ENCODE peak calls at places on chromosome 1, in ten cellular contexts. One of them, this sample, is unnamed.

GRCh38 chr1:216310776-216311175 is 112.5 kb downstream of the USH2A start:
- DNase-seq in psoas muscle: no peak
- DNase-seq in CD8-positive, alpha-beta T cell: no peak
- DNase-seq in AG09319: peak
- DNase-seq in left ventricle myocardium inferior: no peak
- DNase-seq in prostate gland: no peak
- DNase-seq in IMR-90: peak
- DNase-seq in lower leg skin: no peak
- DNase-seq in transverse colon: peak
- DNase-seq in body of pancreas: no peak
- DNase-seq in this sample: no peak

GRCh38 chr1:50271968-50272578 is 151.2 kb downstream of the DMRTA2 start:
- DNase-seq in psoas muscle: peak
- DNase-seq in CD8-positive, alpha-beta T cell: no peak
- DNase-seq in AG09319: no peak
- DNase-seq in left ventricle myocardium inferior: peak
- DNase-seq in prostate gland: peak
- DNase-seq in IMR-90: no peak
- DNase-seq in lower leg skin: no peak
- DNase-seq in transverse colon: peak
- DNase-seq in body of pancreas: peak
- DNase-seq in this sample: no peak

GRCh38 chr1:82160036-82160435 is 359.3 kb downstream of the ADGRL2 start:
- DNase-seq in psoas muscle: no peak
- DNase-seq in CD8-positive, alpha-beta T cell: no peak
- DNase-seq in AG09319: no peak
- DNase-seq in left ventricle myocardium inferior: no peak
- DNase-seq in prostate gland: no peak
- DNase-seq in IMR-90: peak
- DNase-seq in lower leg skin: no peak
- DNase-seq in transverse colon: no peak
- DNase-seq in body of pancreas: no peak
- DNase-seq in this sample: no peak

GRCh38 chr1:56081151-56081550 is 498.2 kb downstream of the PLPP3 start:
- DNase-seq in psoas muscle: peak
- DNase-seq in CD8-positive, alpha-beta T cell: no peak
- DNase-seq in AG09319: peak
- DNase-seq in left ventricle myocardium inferior: peak
- DNase-seq in prostate gland: no peak
- DNase-seq in IMR-90: peak
- DNase-seq in lower leg skin: no peak
- DNase-seq in transverse colon: peak
- DNase-seq in body of pancreas: no peak
- DNase-seq in this sample: no peak

GRCh38 chr1:217522280-217522679 is 108.6 kb downstream of the GPATCH2 start:
- DNase-seq in psoas muscle: no peak
- DNase-seq in CD8-positive, alpha-beta T cell: no peak
- DNase-seq in AG09319: no peak
- DNase-seq in left ventricle myocardium inferior: no peak
- DNase-seq in prostate gland: no peak
- DNase-seq in IMR-90: no peak
- DNase-seq in lower leg skin: no peak
- DNase-seq in transverse colon: no peak
- DNase-seq in body of pancreas: no peak
- DNase-seq in this sample: no peak

GRCh38 chr1:23393706-23394105 is 24.1 kb upstream of the ZNF436 start:
- DNase-seq in psoas muscle: peak
- DNase-seq in CD8-positive, alpha-beta T cell: no peak
- DNase-seq in AG09319: no peak
- DNase-seq in left ventricle myocardium inferior: peak
- DNase-seq in prostate gland: no peak
- DNase-seq in IMR-90: peak
- DNase-seq in lower leg skin: no peak
- DNase-seq in transverse colon: peak
- DNase-seq in body of pancreas: peak
- DNase-seq in this sample: no peak

GRCh38 chr1:36095760-36096405 is 7.2 kb downstream of the ADPRS start:
- DNase-seq in psoas muscle: no peak
- DNase-seq in CD8-positive, alpha-beta T cell: no peak
- DNase-seq in AG09319: no peak
- DNase-seq in left ventricle myocardium inferior: no peak
- DNase-seq in prostate gland: no peak
- DNase-seq in IMR-90: no peak
- DNase-seq in lower leg skin: no peak
- DNase-seq in transverse colon: no peak
- DNase-seq in body of pancreas: no peak
- DNase-seq in this sample: no peak

GRCh38 chr1:119906927-119907652 is 10.8 kb upstream of the ADAM30 start:
- DNase-seq in psoas muscle: no peak
- DNase-seq in CD8-positive, alpha-beta T cell: no peak
- DNase-seq in AG09319: no peak
- DNase-seq in left ventricle myocardium inferior: no peak
- DNase-seq in prostate gland: no peak
- DNase-seq in IMR-90: no peak
- DNase-seq in lower leg skin: no peak
- DNase-seq in transverse colon: no peak
- DNase-seq in body of pancreas: no peak
- DNase-seq in this sample: no peak

GRCh38 chr1:46488343-46489168 is 1.1 kb upstream of the DMBX1 start:
- DNase-seq in psoas muscle: no peak
- DNase-seq in CD8-positive, alpha-beta T cell: no peak
- DNase-seq in AG09319: no peak
- DNase-seq in left ventricle myocardium inferior: no peak
- DNase-seq in prostate gland: no peak
- DNase-seq in IMR-90: peak
- DNase-seq in lower leg skin: no peak
- DNase-seq in transverse colon: no peak
- DNase-seq in body of pancreas: no peak
- DNase-seq in this sample: peak

GRCh38 chr1:95005584-95005983 is 67.2 kb downstream of the ALG14 start:
- DNase-seq in psoas muscle: no peak
- DNase-seq in CD8-positive, alpha-beta T cell: no peak
- DNase-seq in AG09319: no peak
- DNase-seq in left ventricle myocardium inferior: no peak
- DNase-seq in prostate gland: no peak
- DNase-seq in IMR-90: no peak
- DNase-seq in lower leg skin: no peak
- DNase-seq in transverse colon: no peak
- DNase-seq in body of pancreas: no peak
- DNase-seq in this sample: no peak
- TF ChIP-seq CTCF in psoas muscle: no peak
- TF ChIP-seq CTCF in CD8-positive, alpha-beta T cell: no peak
- TF ChIP-seq CTCF in AG09319: no peak
- TF ChIP-seq CTCF in left ventricle myocardium inferior: no peak
- TF ChIP-seq CTCF in prostate gland: no peak
- TF ChIP-seq CTCF in IMR-90: no peak
- TF ChIP-seq CTCF in lower leg skin: no peak
- TF ChIP-seq CTCF in transverse colon: no peak
- TF ChIP-seq CTCF in body of pancreas: no peak
- TF ChIP-seq CTCF in this sample: no peak

GRCh38 chr1:147223740-147224615 is 1.2 kb downstream of the FMO5 start:
- DNase-seq in psoas muscle: no peak
- DNase-seq in CD8-positive, alpha-beta T cell: no peak
- DNase-seq in AG09319: no peak
- DNase-seq in left ventricle myocardium inferior: no peak
- DNase-seq in prostate gland: no peak
- DNase-seq in IMR-90: no peak
- DNase-seq in lower leg skin: no peak
- DNase-seq in transverse colon: no peak
- DNase-seq in body of pancreas: no peak
- DNase-seq in this sample: no peak

GRCh38 chr1:147225193-147225730 is at the start of gene FMO5:
- DNase-seq in psoas muscle: peak
- DNase-seq in CD8-positive, alpha-beta T cell: peak
- DNase-seq in AG09319: no peak
- DNase-seq in left ventricle myocardium inferior: peak
- DNase-seq in prostate gland: peak
- DNase-seq in IMR-90: peak
- DNase-seq in lower leg skin: peak
- DNase-seq in transverse colon: peak
- DNase-seq in body of pancreas: peak
- DNase-seq in this sample: no peak
- TF ChIP-seq CTCF in psoas muscle: peak
- TF ChIP-seq CTCF in CD8-positive, alpha-beta T cell: no peak
- TF ChIP-seq CTCF in AG09319: peak
- TF ChIP-seq CTCF in left ventricle myocardium inferior: peak
- TF ChIP-seq CTCF in prostate gland: no peak
- TF ChIP-seq CTCF in IMR-90: peak
- TF ChIP-seq CTCF in lower leg skin: no peak
- TF ChIP-seq CTCF in transverse colon: peak
- TF ChIP-seq CTCF in body of pancreas: no peak
- TF ChIP-seq CTCF in this sample: peak

GRCh38 chr1:171985639-171986038 is 144.3 kb downstream of the DNM3 start:
- DNase-seq in psoas muscle: no peak
- DNase-seq in CD8-positive, alpha-beta T cell: no peak
- DNase-seq in AG09319: no peak
- DNase-seq in left ventricle myocardium inferior: no peak
- DNase-seq in prostate gland: no peak
- DNase-seq in IMR-90: no peak
- DNase-seq in lower leg skin: no peak
- DNase-seq in transverse colon: no peak
- DNase-seq in body of pancreas: no peak
- DNase-seq in this sample: no peak
- TF ChIP-seq CTCF in psoas muscle: no peak
- TF ChIP-seq CTCF in CD8-positive, alpha-beta T cell: no peak
- TF ChIP-seq CTCF in AG09319: peak
- TF ChIP-seq CTCF in left ventricle myocardium inferior: peak
- TF ChIP-seq CTCF in prostate gland: no peak
- TF ChIP-seq CTCF in IMR-90: peak
- TF ChIP-seq CTCF in lower leg skin: no peak
- TF ChIP-seq CTCF in transverse colon: no peak
- TF ChIP-seq CTCF in body of pancreas: no peak
- TF ChIP-seq CTCF in this sample: peak

DNA sequence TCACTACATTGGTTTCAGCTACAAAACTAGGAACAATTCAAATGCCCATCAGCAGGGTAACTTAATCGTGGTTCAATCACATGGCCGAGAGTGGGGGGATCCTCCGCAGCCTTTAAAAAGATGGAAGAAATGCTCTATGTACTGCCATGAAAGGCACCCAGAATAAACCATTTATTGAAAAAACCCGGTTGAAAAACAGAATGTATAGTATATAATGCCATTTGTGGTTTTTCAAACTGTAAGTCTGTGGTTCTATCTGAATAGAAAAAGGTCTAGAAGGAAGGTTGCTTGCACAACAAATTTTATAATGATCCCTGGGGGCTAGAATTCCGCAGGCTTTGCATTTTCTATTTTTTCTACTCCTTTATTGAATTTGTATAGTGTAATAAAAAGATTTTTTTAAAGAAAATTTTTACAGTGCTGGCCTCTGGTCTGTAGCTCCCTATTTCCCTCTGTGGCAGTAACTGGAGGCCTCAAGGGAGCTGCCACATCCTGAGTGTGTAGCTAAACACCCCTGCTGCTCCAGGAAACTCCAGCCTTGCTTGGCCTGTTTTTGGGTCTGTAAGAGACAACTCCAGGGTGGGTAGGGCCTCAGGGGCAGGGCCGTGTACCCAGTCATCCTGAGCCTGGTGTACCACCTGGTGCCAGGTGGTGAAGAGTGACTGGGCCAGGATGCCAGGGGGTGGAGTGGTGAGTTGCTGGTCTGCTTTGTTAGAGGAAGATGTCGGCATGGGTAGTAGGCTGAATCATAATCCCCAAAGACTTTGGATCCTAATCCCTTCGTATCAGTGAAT is 51.5 kb upstream of the EPS8L3 start:
- DNase-seq in psoas muscle: no peak
- DNase-seq in CD8-positive, alpha-beta T cell: no peak
- DNase-seq in AG09319: no peak
- DNase-seq in left ventricle myocardium inferior: no peak
- DNase-seq in prostate gland: no peak
- DNase-seq in IMR-90: no peak
- DNase-seq in lower leg skin: no peak
- DNase-seq in transverse colon: no peak
- DNase-seq in body of pancreas: no peak
- DNase-seq in this sample: no peak
- TF ChIP-seq CTCF in psoas muscle: no peak
- TF ChIP-seq CTCF in CD8-positive, alpha-beta T cell: no peak
- TF ChIP-seq CTCF in AG09319: no peak
- TF ChIP-seq CTCF in left ventricle myocardium inferior: no peak
- TF ChIP-seq CTCF in prostate gland: no peak
- TF ChIP-seq CTCF in IMR-90: no peak
- TF ChIP-seq CTCF in lower leg skin: no peak
- TF ChIP-seq CTCF in transverse colon: no peak
- TF ChIP-seq CTCF in body of pancreas: no peak
- TF ChIP-seq CTCF in this sample: no peak

DNA sequence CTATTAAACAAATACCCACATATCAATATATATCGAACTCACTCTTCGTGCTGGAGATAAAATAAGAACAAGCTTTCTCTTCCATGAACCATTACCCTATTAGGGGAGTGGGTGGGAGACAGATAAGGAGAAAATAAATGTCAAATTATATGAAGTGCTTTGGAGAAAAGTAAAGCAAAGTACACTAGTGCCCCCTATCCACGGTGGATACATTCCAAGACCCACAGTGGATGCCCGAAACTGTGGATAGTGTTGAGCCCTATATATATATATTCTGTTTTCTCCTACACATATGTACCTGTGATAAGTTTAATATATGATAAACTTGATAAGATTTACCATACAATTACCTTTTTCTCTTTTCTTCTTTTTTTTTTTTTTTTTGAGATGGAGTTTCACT is 54.6 kb downstream of the FH start:
- DNase-seq in psoas muscle: no peak
- DNase-seq in CD8-positive, alpha-beta T cell: no peak
- DNase-seq in AG09319: no peak
- DNase-seq in left ventricle myocardium inferior: no peak
- DNase-seq in prostate gland: no peak
- DNase-seq in IMR-90: no peak
- DNase-seq in lower leg skin: no peak
- DNase-seq in transverse colon: no peak
- DNase-seq in body of pancreas: no peak
- DNase-seq in this sample: no peak
- TF ChIP-seq CTCF in psoas muscle: no peak
- TF ChIP-seq CTCF in CD8-positive, alpha-beta T cell: no peak
- TF ChIP-seq CTCF in AG09319: no peak
- TF ChIP-seq CTCF in left ventricle myocardium inferior: no peak
- TF ChIP-seq CTCF in prostate gland: no peak
- TF ChIP-seq CTCF in IMR-90: no peak
- TF ChIP-seq CTCF in lower leg skin: no peak
- TF ChIP-seq CTCF in transverse colon: no peak
- TF ChIP-seq CTCF in body of pancreas: no peak
- TF ChIP-seq CTCF in this sample: no peak

GRCh38 chr1:221664253-221664652 is 77.6 kb downstream of the DUSP10 start:
- DNase-seq in psoas muscle: no peak
- DNase-seq in CD8-positive, alpha-beta T cell: no peak
- DNase-seq in AG09319: no peak
- DNase-seq in left ventricle myocardium inferior: no peak
- DNase-seq in prostate gland: no peak
- DNase-seq in IMR-90: no peak
- DNase-seq in lower leg skin: no peak
- DNase-seq in transverse colon: no peak
- DNase-seq in body of pancreas: no peak
- DNase-seq in this sample: no peak
- TF ChIP-seq CTCF in psoas muscle: no peak
- TF ChIP-seq CTCF in CD8-positive, alpha-beta T cell: no peak
- TF ChIP-seq CTCF in AG09319: no peak
- TF ChIP-seq CTCF in left ventricle myocardium inferior: no peak
- TF ChIP-seq CTCF in prostate gland: no peak
- TF ChIP-seq CTCF in IMR-90: no peak
- TF ChIP-seq CTCF in lower leg skin: no peak
- TF ChIP-seq CTCF in transverse colon: no peak
- TF ChIP-seq CTCF in body of pancreas: no peak
- TF ChIP-seq CTCF in this sample: no peak

GRCh38 chr1:2786329-2787162 is 14.9 kb downstream of the TTC34 start:
- DNase-seq in psoas muscle: peak
- DNase-seq in CD8-positive, alpha-beta T cell: peak
- DNase-seq in AG09319: no peak
- DNase-seq in left ventricle myocardium inferior: peak
- DNase-seq in prostate gland: no peak
- DNase-seq in IMR-90: no peak
- DNase-seq in lower leg skin: no peak
- DNase-seq in transverse colon: peak
- DNase-seq in body of pancreas: peak
- DNase-seq in this sample: no peak
- TF ChIP-seq CTCF in psoas muscle: peak
- TF ChIP-seq CTCF in CD8-positive, alpha-beta T cell: peak
- TF ChIP-seq CTCF in AG09319: no peak
- TF ChIP-seq CTCF in left ventricle myocardium inferior: peak
- TF ChIP-seq CTCF in prostate gland: no peak
- TF ChIP-seq CTCF in IMR-90: no peak
- TF ChIP-seq CTCF in lower leg skin: no peak
- TF ChIP-seq CTCF in transverse colon: peak
- TF ChIP-seq CTCF in body of pancreas: peak
- TF ChIP-seq CTCF in this sample: no peak